ENCODE peak calls at places on chromosomes 12 and 14, in five cellular contexts. U, T, C, B and Y are unnamed samples.

GRCh38 chr12:48686615-48687334 is 4.7 kb upstream of the KANSL2 start:
- DNase-seq in U (no peak), T (no peak), C (no peak), B (no peak), Y (no peak)

GRCh38 chr12:51374856-51375255 is 16.4 kb downstream of the GALNT6 start:
- DNase-seq in U (no peak), T (no peak), C (no peak), B (no peak), Y (no peak)

GRCh38 chr12:72723732-72724131 is 451.6 kb downstream of the TRHDE start:
- DNase-seq in U (no peak), T (no peak), C (no peak), B (no peak), Y (no peak)

GRCh38 chr14:65879218-65880009 is 466.9 kb downstream of the FUT8 start:
- DNase-seq in U (no peak), T (no peak), C (no peak), B (no peak), Y (no peak)

GRCh38 chr14:58947816-58948440 is 240.5 kb upstream of the DAAM1 start:
- DNase-seq in U (no peak), T (no peak), C (no peak), B (no peak), Y (no peak)

GRCh38 chr14:104076743-104077142 is 8.8 kb upstream of the ASPG start:
- DNase-seq in U (no peak), T (no peak), C (no peak), B (no peak), Y (no peak)

GRCh38 chr14:94109915-94110250 is 653 bp upstream of the IFI27 start:
- DNase-seq in U (no peak), T (no peak), C (no peak), B (no peak), Y (no peak)

GRCh38 chr14:65564370-65564769 is 151.8 kb downstream of the FUT8 start:
- DNase-seq in U (no peak), T (no peak), C (no peak), B (no peak), Y (no peak)

GRCh38 chr12:3145036-3145435 is 67.9 kb downstream of the TSPAN9 start:
- DNase-seq in U (no peak), T (no peak), C (no peak), B (no peak), Y (no peak)

GRCh38 chr12:97267803-97268202 is 194.8 kb upstream of the RMST start:
- DNase-seq in U (no peak), T (no peak), C (no peak), B (no peak), Y (no peak)

GRCh38 chr12:70842942-70843341 is 77.6 kb downstream of the PTPRR start:
- DNase-seq in U (no peak), T (no peak), C (no peak), B (no peak), Y (no peak)

GRCh38 chr12:94372379-94372930 is 87.2 kb downstream of the CEP83 start:
- DNase-seq in U (no peak), T (no peak), C (no peak), B (no peak), Y (no peak)

GRCh38 chr14:95102678-95103039 is 54.7 kb downstream of the DICER1 start:
- DNase-seq in U (no peak), T (no peak), C (no peak), B (no peak), Y (no peak)

GRCh38 chr12:93922583-93923006 is 225.8 kb upstream of the PLXNC1 start:
- DNase-seq in U (no peak), T (no peak), C (no peak), B (no peak), Y (no peak)

GRCh38 chr12:6268484-6269157 is 41.9 kb upstream of the PLEKHG6 start:
- DNase-seq in U (no peak), T (no peak), C (no peak), B (no peak), Y (no peak)

GRCh38 chr12:59086124-59086523 is 165.8 kb upstream of the LRIG3 start:
- DNase-seq in U (no peak), T (no peak), C (no peak), B (no peak), Y (no peak)

GRCh38 chr14:41785696-41786095 is 179.0 kb downstream of the LRFN5 start:
- DNase-seq in U (no peak), T (no peak), C (no peak), B (no peak), Y (no peak)

GRCh38 chr12:14614704-14615121 is 47.0 kb upstream of the PLBD1 start:
- DNase-seq in U (no peak), T (no peak), C (no peak), B (no peak), Y (no peak)

GRCh38 chr12:85781751-85782150 is 54.5 kb downstream of the RASSF9 start:
- DNase-seq in U (no peak), T (no peak), C (no peak), B (no peak), Y (no peak)

GRCh38 chr14:61080591-61081010 is 99.6 kb downstream of the SLC38A6 start:
- DNase-seq in U (no peak), T (no peak), C (no peak), B (no peak), Y (no peak)

GRCh38 chr12:106090586-106091411 is 48.0 kb downstream of the NUAK1 start:
- DNase-seq in U (no peak), T (no peak), C (no peak), B (no peak), Y (no peak)

GRCh38 chr14:32588448-32589320 is 259.6 kb downstream of the AKAP6 start:
- DNase-seq in U (no peak), T (peak), C (no peak), B (no peak), Y (no peak)

GRCh38 chr14:104520620-104521410 is 58.7 kb upstream of the C14orf180 start:
- DNase-seq in U (no peak), T (no peak), C (no peak), B (no peak), Y (no peak)

GRCh38 chr14:101482066-101482465 is 79.2 kb upstream of the DIO3 start:
- DNase-seq in U (no peak), T (no peak), C (no peak), B (no peak), Y (no peak)

GRCh38 chr12:47356129-47356622 is 276.4 kb upstream of the AMIGO2 start:
- DNase-seq in U (no peak), T (peak), C (no peak), B (no peak), Y (no peak)

GRCh38 chr14:52619692-52620091 is 67.1 kb downstream of the GPR137C start:
- DNase-seq in U (no peak), T (no peak), C (no peak), B (no peak), Y (no peak)

GRCh38 chr12:27843714-27844245 is 63.7 kb upstream of the MANSC4 start:
- DNase-seq in U (no peak), T (no peak), C (no peak), B (no peak), Y (no peak)

GRCh38 chr12:20523658-20524057 is 155.3 kb downstream of the PDE3A start:
- DNase-seq in U (no peak), T (no peak), C (no peak), B (no peak), Y (no peak)

GRCh38 chr14:99516156-99517045 is 35.2 kb downstream of the CCNK start:
- DNase-seq in U (no peak), T (no peak), C (peak), B (no peak), Y (no peak)

GRCh38 chr14:93997082-93997481 is at the start of gene CCDC197:
- DNase-seq in U (no peak), T (no peak), C (no peak), B (no peak), Y (no peak)